ENCODE peak calls at places on chromosomes 12 and 14, in nine cellular contexts. W is fibroblast of pulmonary artery, K is endothelial cell of umbilical vein, G is A549, U is retinal pigment epithelial cell, Q is lower leg skin, J is heart right ventricle, T is PC-3, N is IMR-90. L is an unnamed sample.

GRCh38 chr14:86462193-86462592 is 932.2 kb downstream of the FLRT2 start:
- DNase-seq in W (peak), K (no peak), G (peak), U (no peak), Q (no peak), J (no peak), T (peak), N (peak), L (peak)

GRCh38 chr12:26121841-26122680 is 2.8 kb downstream of the BHLHE41 start:
- DNase-seq in W (peak), K (peak), G (no peak), U (no peak), Q (no peak), J (no peak), T (peak), N (peak), L (no peak)

GRCh38 chr12:45216297-45216982 is 545 bp downstream of the ANO6 start:
- DNase-seq in W (peak), K (peak), G (peak), U (no peak), Q (peak), J (peak), T (peak), N (peak), L (peak)

GRCh38 chr12:92370828-92371227 is 225.2 kb upstream of the BTG1 start:
- DNase-seq in W (no peak), K (no peak), G (no peak), U (no peak), Q (no peak), J (no peak), T (no peak), N (no peak), L (no peak)

GRCh38 chr14:63986789-63987533 is 134.2 kb downstream of the SYNE2 start:
- DNase-seq in W (peak), K (no peak), G (peak), U (peak), Q (no peak), J (no peak), T (peak), N (peak), L (peak)

GRCh38 chr12:25767613-25768012 is 190.9 kb upstream of the RASSF8 start:
- DNase-seq in W (no peak), K (no peak), G (no peak), U (no peak), Q (no peak), J (no peak), T (peak), N (peak), L (peak)

GRCh38 chr12:128823216-128823915 is 392 bp downstream of the SLC15A4 start:
- DNase-seq in W (no peak), K (no peak), G (no peak), U (no peak), Q (no peak), J (no peak), T (peak), N (no peak), L (no peak)

GRCh38 chr12:20339060-20339459 is 29.3 kb upstream of the PDE3A start:
- DNase-seq in W (no peak), K (no peak), G (no peak), U (no peak), Q (no peak), J (no peak), T (no peak), N (no peak), L (no peak)

GRCh38 chr14:22303589-22304195 is 285.3 kb downstream of the DAD1 start:
- DNase-seq in W (peak), K (peak), G (no peak), U (no peak), Q (no peak), J (no peak), T (peak), N (peak), L (peak)

GRCh38 chr12:88416786-88417185 is 163.5 kb downstream of the KITLG start:
- DNase-seq in W (no peak), K (no peak), G (no peak), U (no peak), Q (no peak), J (no peak), T (peak), N (no peak), L (no peak)

DNA sequence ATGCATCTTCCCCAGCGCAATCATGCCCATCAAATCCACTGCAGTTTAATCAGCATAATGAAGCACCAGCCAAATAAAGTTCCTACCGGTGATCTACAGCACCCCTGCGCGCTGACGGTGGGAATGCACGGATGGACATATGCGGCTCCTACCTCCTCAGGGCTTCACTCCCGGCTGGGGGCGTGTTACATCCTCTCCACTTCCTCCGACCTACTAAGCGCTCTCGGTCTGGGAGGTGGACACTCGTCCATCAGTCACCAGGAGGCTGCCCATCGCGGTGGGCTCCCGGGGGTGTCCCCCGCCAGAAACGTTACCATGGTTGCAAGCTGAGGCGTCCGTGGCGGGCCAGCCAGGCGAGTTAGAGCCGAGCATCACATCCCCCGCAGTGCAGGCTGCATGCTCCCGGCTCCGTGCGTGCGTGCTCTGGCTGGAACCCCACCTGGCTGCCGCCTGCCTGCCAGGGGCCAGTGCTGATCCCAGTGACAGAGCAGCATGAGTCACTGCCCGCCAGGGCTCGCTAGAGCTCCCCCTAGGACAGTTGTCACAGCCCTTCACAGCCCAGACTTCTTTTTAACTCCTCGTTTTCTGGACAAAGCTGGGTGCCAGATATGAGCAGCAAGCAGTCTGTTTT is 73.0 kb downstream of the CIT start:
- DNase-seq in W (peak), K (peak), G (peak), U (no peak), Q (peak), J (peak), T (peak), N (peak), L (peak)
- H3K4me3 ChIP-seq in W (peak), K (no peak), G (no peak), U (peak), Q (no peak), J (peak), T (no peak), N (peak), L (peak)

DNA sequence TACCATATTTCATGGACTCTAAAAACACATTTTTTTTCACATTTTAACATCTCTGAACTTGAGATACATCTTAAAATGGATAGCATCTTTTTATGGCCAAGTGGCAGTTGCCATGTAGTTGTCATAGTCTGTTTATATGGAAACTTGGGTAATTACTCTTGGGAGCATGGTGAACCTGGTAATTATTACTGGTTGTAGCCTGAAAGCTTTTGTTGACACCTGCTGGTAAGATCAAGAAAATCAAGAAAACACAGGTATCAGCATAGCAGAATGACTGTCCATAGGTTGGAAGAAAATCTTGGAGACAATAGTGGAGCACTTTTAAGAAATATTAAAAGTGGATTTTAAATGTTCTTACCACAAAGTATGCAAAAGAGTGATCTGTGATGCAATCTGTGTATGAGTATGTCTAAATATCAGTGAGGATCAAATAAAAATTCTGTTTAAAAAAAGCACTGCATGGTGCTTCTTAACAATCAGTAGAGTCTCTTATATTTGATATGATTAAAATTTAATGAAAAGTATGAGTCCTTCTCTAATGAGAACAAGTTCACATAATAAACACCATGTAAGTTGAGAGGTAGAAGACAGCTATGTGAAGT is 44.2 kb downstream of the TTC8 start:
- DNase-seq in W (peak), K (peak), G (peak), U (peak), Q (no peak), J (no peak), T (peak), N (peak), L (peak)
- TF ChIP-seq CTCF in W (peak), K (no peak), G (peak), U (peak), Q (no peak), J (peak), T (peak), N (peak), L (peak)

GRCh38 chr12:2229661-2230539 is 177.1 kb downstream of the CACNA1C start:
- DNase-seq in W (no peak), K (no peak), G (no peak), U (no peak), Q (no peak), J (no peak), T (no peak), N (no peak), L (no peak)

GRCh38 chr12:2231011-2231595 is 178.3 kb downstream of the CACNA1C start:
- DNase-seq in W (peak), K (no peak), G (no peak), U (no peak), Q (no peak), J (no peak), T (no peak), N (no peak), L (no peak)

GRCh38 chr12:2228535-2228934 is 175.7 kb downstream of the CACNA1C start:
- DNase-seq in W (no peak), K (no peak), G (no peak), U (no peak), Q (no peak), J (no peak), T (no peak), N (no peak), L (no peak)

GRCh38 chr12:2225736-2226135 is 172.9 kb downstream of the CACNA1C start:
- DNase-seq in W (no peak), K (no peak), G (no peak), U (no peak), Q (no peak), J (no peak), T (no peak), N (peak), L (peak)

GRCh38 chr12:2227360-2227759 is 174.6 kb downstream of the CACNA1C start:
- DNase-seq in W (no peak), K (no peak), G (no peak), U (no peak), Q (no peak), J (no peak), T (no peak), N (no peak), L (no peak)
- H3K4me3 ChIP-seq in W (no peak), K (no peak), G (no peak), U (no peak), Q (no peak), J (no peak), T (no peak), N (no peak), L (no peak)

GRCh38 chr12:50763637-50764115 is at the start of gene ATF1:
- DNase-seq in W (peak), K (peak), G (peak), U (peak), Q (peak), J (peak), T (peak), N (peak), L (peak)
- TF ChIP-seq CTCF in W (no peak), K (no peak), G (no peak), U (no peak), Q (no peak), J (no peak), T (no peak), N (no peak), L (no peak)

GRCh38 chr14:57845802-57846531 is 19.9 kb downstream of the SLC35F4 start:
- DNase-seq in W (peak), K (no peak), G (no peak), U (no peak), Q (no peak), J (peak), T (peak), N (no peak), L (peak)
- H3K4me3 ChIP-seq in W (no peak), K (no peak), G (no peak), U (no peak), Q (no peak), J (no peak), T (no peak), N (no peak), L (no peak)

GRCh38 chr14:47675489-47676300 is at the start of gene MDGA2:
- DNase-seq in W (no peak), K (no peak), G (peak), U (no peak), Q (no peak), J (no peak), T (no peak), N (no peak), L (peak)

GRCh38 chr14:47678157-47678556 is 2.8 kb upstream of the MDGA2 start:
- DNase-seq in W (no peak), K (no peak), G (no peak), U (no peak), Q (no peak), J (no peak), T (peak), N (no peak), L (no peak)

GRCh38 chr14:47676301-47676617 is 854 bp upstream of the MDGA2 start:
- DNase-seq in W (no peak), K (no peak), G (no peak), U (no peak), Q (no peak), J (no peak), T (no peak), N (no peak), L (no peak)

GRCh38 chr14:47675239-47675488 is 241 bp downstream of the MDGA2 start:
- DNase-seq in W (no peak), K (no peak), G (no peak), U (no peak), Q (no peak), J (no peak), T (no peak), N (no peak), L (no peak)

DNA sequence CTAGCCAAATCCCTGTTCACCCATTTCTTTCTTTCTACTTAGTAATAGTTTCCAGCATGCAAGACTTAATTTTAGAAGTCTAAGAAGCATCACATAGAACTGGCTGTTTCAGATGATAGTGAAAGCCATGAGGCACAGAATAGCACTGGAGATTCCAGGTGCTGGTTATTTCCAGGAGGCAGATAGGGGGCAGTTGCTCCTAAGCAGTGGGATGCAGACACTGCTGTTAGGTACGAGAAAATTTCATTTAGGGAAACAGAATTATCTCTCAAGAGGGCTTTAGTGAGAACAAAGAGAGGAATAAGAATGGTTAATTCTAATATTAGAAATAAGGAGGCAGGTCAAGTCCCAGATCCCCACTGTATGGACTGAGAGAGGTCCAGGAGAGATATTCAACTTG is 3.6 kb upstream of the MDGA2 start:
- DNase-seq in W (no peak), K (no peak), G (no peak), U (no peak), Q (no peak), J (no peak), T (peak), N (no peak), L (no peak)
- TF ChIP-seq CTCF in W (no peak), K (no peak), G (no peak), U (peak), Q (no peak), J (no peak), T (peak), N (no peak), L (no peak)

DNA sequence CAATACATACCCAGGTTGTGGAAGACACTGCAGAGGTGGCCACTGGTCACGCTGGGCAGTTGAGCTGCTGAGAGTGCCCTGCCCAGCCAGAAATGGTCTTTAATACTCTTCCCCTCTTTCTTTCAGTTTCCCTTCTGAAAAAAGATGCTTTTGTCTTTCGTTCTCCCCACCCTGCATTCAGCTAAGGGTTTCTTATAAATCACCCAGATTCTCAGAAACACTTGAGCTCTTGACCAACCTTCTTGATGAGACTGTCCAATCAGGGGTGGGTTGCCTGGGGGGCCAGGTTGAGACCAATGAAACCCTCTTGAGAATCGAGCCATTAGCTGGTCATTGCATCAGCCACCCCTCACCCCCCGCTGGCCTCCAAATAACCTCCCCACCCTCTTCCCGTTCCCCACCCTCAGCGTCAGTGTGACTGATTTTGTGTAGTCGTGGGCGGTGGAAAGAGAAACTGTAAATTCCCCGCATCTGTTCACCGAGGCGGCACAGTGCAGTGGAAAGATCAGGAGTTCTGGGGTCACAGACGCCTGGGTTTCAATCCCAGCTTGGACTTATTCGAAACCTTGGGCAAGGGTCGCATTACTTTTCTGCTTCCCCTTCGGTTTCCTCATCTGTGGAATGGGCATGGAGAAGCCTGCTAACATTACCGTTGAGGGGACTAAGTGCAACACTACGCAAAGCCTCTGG is 52.3 kb downstream of the SLC25A47 start:
- DNase-seq in W (peak), K (peak), G (peak), U (peak), Q (peak), J (peak), T (peak), N (peak), L (peak)
- H3K4me3 ChIP-seq in W (peak), K (peak), G (peak), U (peak), Q (peak), J (peak), T (peak), N (peak), L (peak)